ENCODE peak calls at places on chromosomes 12 and 14, in five cellular contexts. N is AG09309; B is stimulated activated CD4-positive, alpha-beta T cell treated with anti-CD3 and anti-CD28 coated beads, TNF-alpha, amount 100 ng/mL, for 4 hours; R is upper lobe of right lung; W is NCI-H1436. C is an unnamed sample.

GRCh38 chr12:124233846-124234620 is 60.9 kb upstream of the RFLNA start:
- DNase-seq in W (peak), N (no peak), R (no peak), B (no peak), C (no peak)

GRCh38 chr14:23442721-23443356 is 7.4 kb upstream of the MYH7 start:
- DNase-seq in B (no peak), W (no peak), R (no peak), N (no peak), C (no peak)

GRCh38 chr14:100285021-100285912 is 21.0 kb downstream of the SLC25A29 start:
- DNase-seq in W (peak), N (no peak), R (peak), B (peak), C (peak)

GRCh38 chr12:5379737-5380496 is 52.0 kb upstream of the NTF3 start:
- DNase-seq in W (no peak), N (no peak), R (no peak), B (no peak), C (no peak)

GRCh38 chr12:26799741-26800140 is 33.3 kb downstream of the ITPR2 start:
- DNase-seq in N (no peak), W (no peak), R (no peak), B (no peak), C (no peak)

GRCh38 chr12:115944392-115944742 is 333.1 kb downstream of the MED13L start:
- DNase-seq in R (no peak), N (no peak), W (no peak), B (no peak), C (no peak)

GRCh38 chr14:44759263-44759662 is 202.5 kb downstream of the KLHL28 start:
- DNase-seq in B (no peak), W (no peak), N (no peak), R (no peak), C (no peak)

GRCh38 chr14:75274899-75275569 is 3.6 kb upstream of the FOS start:
- DNase-seq in R (peak), B (no peak), W (no peak), N (no peak), C (no peak)

GRCh38 chr12:6695313-6696045 is 5.1 kb downstream of the PIANP start:
- DNase-seq in B (no peak), W (no peak), R (no peak), N (no peak), C (no peak)

GRCh38 chr14:68779761-68780323 is 13.0 kb downstream of the ZFP36L1 start:
- DNase-seq in R (no peak), B (no peak), W (no peak), N (peak), C (peak)

GRCh38 chr14:59707778-59708635 is 131.4 kb upstream of the CCDC175 start:
- DNase-seq in N (no peak), W (no peak), B (no peak), R (no peak), C (no peak)

GRCh38 chr12:54750-55535 is 11.6 kb upstream of the IQSEC3 start:
- DNase-seq in N (no peak), B (no peak), R (no peak), W (no peak), C (peak)

GRCh38 chr14:69873877-69874780 is 5.1 kb upstream of the SMOC1 start:
- DNase-seq in W (no peak), B (no peak), R (no peak), N (no peak), C (no peak)

GRCh38 chr14:94100847-94101246 is 9.7 kb upstream of the IFI27 start:
- DNase-seq in N (no peak), R (no peak), W (no peak), B (no peak), C (peak)

GRCh38 chr12:91111366-91112321 is at the start of gene LUM:
- DNase-seq in B (no peak), W (no peak), N (peak), R (no peak), C (peak)

GRCh38 chr12:95326450-95326849 is 108.8 kb downstream of the VEZT start:
- DNase-seq in N (no peak), B (no peak), R (no peak), W (no peak), C (no peak)

GRCh38 chr12:125198647-125199046 is 133.4 kb downstream of the AACS start:
- DNase-seq in R (no peak), N (no peak), B (no peak), W (no peak), C (no peak)

GRCh38 chr12:124391340-124392261 is 96.7 kb downstream of the RFLNA start:
- DNase-seq in B (peak), N (no peak), R (peak), W (no peak), C (no peak)

GRCh38 chr12:67331123-67331522 is 62.0 kb downstream of the CAND1 start:
- DNase-seq in W (no peak), B (no peak), N (no peak), R (no peak), C (no peak)

GRCh38 chr14:21476526-21476924 is 234 bp downstream of the RAB2B start:
- DNase-seq in R (peak), B (peak), N (no peak), W (peak), C (peak)

GRCh38 chr12:130041983-130042812 is 120.1 kb upstream of the FZD10 start:
- DNase-seq in N (no peak), B (no peak), R (peak), W (peak), C (no peak)

GRCh38 chr12:13082866-13083265 is 20.6 kb downstream of the GSG1 start:
- DNase-seq in R (no peak), N (no peak), W (no peak), B (no peak), C (no peak)

GRCh38 chr14:102928412-102929348 is 6.2 kb downstream of the AMN start:
- DNase-seq in N (no peak), W (peak), B (peak), R (peak), C (peak)

GRCh38 chr12:71521125-71521524 is 81.5 kb downstream of the LGR5 start:
- DNase-seq in R (no peak), B (no peak), W (no peak), N (no peak), C (no peak)

GRCh38 chr12:108640802-108641445 is 7.2 kb upstream of the SELPLG start:
- DNase-seq in B (no peak), W (no peak), R (no peak), N (no peak), C (no peak)

GRCh38 chr14:80872645-80873044 is 68.9 kb downstream of the CEP128 start:
- DNase-seq in B (no peak), N (no peak), R (no peak), W (no peak), C (no peak)

GRCh38 chr12:104761091-104761490 is 197.0 kb downstream of the SLC41A2 start:
- DNase-seq in R (no peak), B (no peak), N (no peak), W (no peak), C (no peak)